ENCODE peak calls at places on chromosomes 11 and 22, in ten cellular contexts. One of them, this sample, is unnamed.

GRCh38 chr11:102318469-102318868 is 1.2 kb downstream of the BIRC3 start:
- DNase-seq in GM13977: no peak
- DNase-seq in kidney: no peak
- DNase-seq in left lung: no peak
- DNase-seq in mesothelial cell of epicardium: no peak
- DNase-seq in neural crest cell: no peak
- DNase-seq in stomach: peak; percentile 42
- DNase-seq in lower lobe of right lung: no peak
- DNase-seq in breast epithelium: no peak
- DNase-seq in foreskin fibroblast: peak; percentile 27
- DNase-seq in this sample: no peak

GRCh38 chr11:117759305-117759704 is 37.7 kb downstream of the DSCAML1 start:
- DNase-seq in GM13977: no peak
- DNase-seq in kidney: no peak
- DNase-seq in left lung: no peak
- DNase-seq in mesothelial cell of epicardium: no peak
- DNase-seq in neural crest cell: no peak
- DNase-seq in stomach: no peak
- DNase-seq in lower lobe of right lung: no peak
- DNase-seq in breast epithelium: no peak
- DNase-seq in foreskin fibroblast: no peak
- DNase-seq in this sample: no peak

GRCh38 chr22:46242023-46242422 is 8.1 kb downstream of the CDPF1 start:
- DNase-seq in GM13977: no peak
- DNase-seq in kidney: no peak
- DNase-seq in left lung: no peak
- DNase-seq in mesothelial cell of epicardium: no peak
- DNase-seq in neural crest cell: no peak
- DNase-seq in stomach: no peak
- DNase-seq in lower lobe of right lung: no peak
- DNase-seq in breast epithelium: no peak
- DNase-seq in foreskin fibroblast: no peak
- DNase-seq in this sample: no peak

GRCh38 chr22:20946080-20946986 is 20.7 kb upstream of the AIFM3 start:
- DNase-seq in GM13977: no peak
- DNase-seq in kidney: no peak
- DNase-seq in left lung: peak; percentile 49
- DNase-seq in mesothelial cell of epicardium: no peak
- DNase-seq in neural crest cell: no peak
- DNase-seq in stomach: no peak
- DNase-seq in lower lobe of right lung: no peak
- DNase-seq in breast epithelium: no peak
- DNase-seq in foreskin fibroblast: peak; percentile 41
- DNase-seq in this sample: no peak

GRCh38 chr11:129259950-129260349 is 67.8 kb upstream of the ARHGAP32 start:
- DNase-seq in GM13977: no peak
- DNase-seq in kidney: no peak
- DNase-seq in left lung: no peak
- DNase-seq in mesothelial cell of epicardium: no peak
- DNase-seq in neural crest cell: peak; percentile 19
- DNase-seq in stomach: no peak
- DNase-seq in lower lobe of right lung: no peak
- DNase-seq in breast epithelium: no peak
- DNase-seq in foreskin fibroblast: no peak
- DNase-seq in this sample: no peak

GRCh38 chr11:56841210-56841810 is 92.8 kb upstream of the OR9G4 start:
- DNase-seq in GM13977: peak; percentile 34
- DNase-seq in kidney: no peak
- DNase-seq in left lung: peak; percentile 35
- DNase-seq in mesothelial cell of epicardium: peak; percentile 64
- DNase-seq in neural crest cell: peak; percentile 47
- DNase-seq in stomach: peak; percentile 58
- DNase-seq in lower lobe of right lung: no peak
- DNase-seq in breast epithelium: no peak
- DNase-seq in foreskin fibroblast: peak; percentile 67
- DNase-seq in this sample: peak; percentile 58

GRCh38 chr11:64814712-64815187 is 4.4 kb upstream of the MEN1 start:
- DNase-seq in GM13977: no peak
- DNase-seq in kidney: no peak
- DNase-seq in left lung: no peak
- DNase-seq in mesothelial cell of epicardium: no peak
- DNase-seq in neural crest cell: no peak
- DNase-seq in stomach: no peak
- DNase-seq in lower lobe of right lung: no peak
- DNase-seq in breast epithelium: no peak
- DNase-seq in foreskin fibroblast: no peak
- DNase-seq in this sample: no peak

GRCh38 chr11:85088286-85088685 is 538.9 kb downstream of the DLG2 start:
- DNase-seq in GM13977: no peak
- DNase-seq in kidney: no peak
- DNase-seq in left lung: no peak
- DNase-seq in mesothelial cell of epicardium: no peak
- DNase-seq in neural crest cell: no peak
- DNase-seq in stomach: no peak
- DNase-seq in lower lobe of right lung: no peak
- DNase-seq in breast epithelium: no peak
- DNase-seq in foreskin fibroblast: peak; percentile 30
- DNase-seq in this sample: no peak

DNA sequence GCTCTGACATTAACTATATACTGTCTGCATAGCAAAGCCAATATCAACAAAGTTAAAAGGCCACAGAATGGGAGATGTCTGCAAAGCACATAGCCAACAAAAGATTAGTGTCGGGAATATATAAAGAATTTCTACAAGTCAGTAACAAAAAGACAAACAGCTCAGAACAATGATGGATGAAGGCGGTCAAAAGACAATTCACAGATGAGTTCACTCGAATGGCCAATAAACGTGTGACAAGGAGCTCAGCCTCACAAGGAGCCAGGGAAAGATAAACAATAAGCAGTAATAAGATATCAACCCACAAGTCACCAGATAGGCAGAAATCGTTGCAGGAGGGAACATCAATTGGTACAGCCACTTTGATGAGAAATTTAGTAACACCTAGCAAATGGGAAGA is 106.0 kb upstream of the ISX start:
- DNase-seq in GM13977: no peak
- DNase-seq in kidney: no peak
- DNase-seq in left lung: no peak
- DNase-seq in mesothelial cell of epicardium: no peak
- DNase-seq in neural crest cell: no peak
- DNase-seq in stomach: no peak
- DNase-seq in lower lobe of right lung: no peak
- DNase-seq in breast epithelium: no peak
- DNase-seq in foreskin fibroblast: no peak
- DNase-seq in this sample: no peak
- TF ChIP-seq CTCF in GM13977: no peak
- TF ChIP-seq CTCF in kidney: no peak
- TF ChIP-seq CTCF in left lung: no peak
- TF ChIP-seq CTCF in mesothelial cell of epicardium: no peak
- TF ChIP-seq CTCF in neural crest cell: no peak
- TF ChIP-seq CTCF in stomach: no peak
- TF ChIP-seq CTCF in lower lobe of right lung: no peak
- TF ChIP-seq CTCF in breast epithelium: no peak
- TF ChIP-seq CTCF in foreskin fibroblast: no peak
- TF ChIP-seq CTCF in this sample: no peak

GRCh38 chr11:18844753-18845367 is 53.3 kb upstream of the PTPN5 start:
- DNase-seq in GM13977: peak; percentile 24
- DNase-seq in kidney: no peak
- DNase-seq in left lung: no peak
- DNase-seq in mesothelial cell of epicardium: no peak
- DNase-seq in neural crest cell: no peak
- DNase-seq in stomach: no peak
- DNase-seq in lower lobe of right lung: no peak
- DNase-seq in breast epithelium: no peak
- DNase-seq in foreskin fibroblast: peak; percentile 45
- DNase-seq in this sample: no peak
- TF ChIP-seq CTCF in GM13977: peak; percentile 82
- TF ChIP-seq CTCF in kidney: peak; percentile 38
- TF ChIP-seq CTCF in left lung: peak; percentile 39
- TF ChIP-seq CTCF in mesothelial cell of epicardium: peak; percentile 54
- TF ChIP-seq CTCF in neural crest cell: peak; percentile 69
- TF ChIP-seq CTCF in stomach: no peak
- TF ChIP-seq CTCF in lower lobe of right lung: peak; percentile 56
- TF ChIP-seq CTCF in breast epithelium: no peak
- TF ChIP-seq CTCF in foreskin fibroblast: peak; percentile 72
- TF ChIP-seq CTCF in this sample: peak; percentile 74

GRCh38 chr11:20247540-20248138 is 87.4 kb upstream of the DBX1 start:
- DNase-seq in GM13977: no peak
- DNase-seq in kidney: no peak
- DNase-seq in left lung: no peak
- DNase-seq in mesothelial cell of epicardium: no peak
- DNase-seq in neural crest cell: no peak
- DNase-seq in stomach: no peak
- DNase-seq in lower lobe of right lung: no peak
- DNase-seq in breast epithelium: no peak
- DNase-seq in foreskin fibroblast: no peak
- DNase-seq in this sample: no peak

GRCh38 chr11:20249313-20249873 is 89.1 kb upstream of the DBX1 start:
- DNase-seq in GM13977: no peak
- DNase-seq in kidney: no peak
- DNase-seq in left lung: no peak
- DNase-seq in mesothelial cell of epicardium: no peak
- DNase-seq in neural crest cell: no peak
- DNase-seq in stomach: no peak
- DNase-seq in lower lobe of right lung: no peak
- DNase-seq in breast epithelium: no peak
- DNase-seq in foreskin fibroblast: no peak
- DNase-seq in this sample: no peak

GRCh38 chr11:20248345-20248744 is 88.1 kb upstream of the DBX1 start:
- DNase-seq in GM13977: no peak
- DNase-seq in kidney: no peak
- DNase-seq in left lung: no peak
- DNase-seq in mesothelial cell of epicardium: no peak
- DNase-seq in neural crest cell: no peak
- DNase-seq in stomach: no peak
- DNase-seq in lower lobe of right lung: no peak
- DNase-seq in breast epithelium: no peak
- DNase-seq in foreskin fibroblast: no peak
- DNase-seq in this sample: no peak

GRCh38 chr11:20238712-20239111 is 78.4 kb upstream of the DBX1 start:
- DNase-seq in GM13977: no peak
- DNase-seq in kidney: peak; percentile 56
- DNase-seq in left lung: peak; percentile 34
- DNase-seq in mesothelial cell of epicardium: no peak
- DNase-seq in neural crest cell: no peak
- DNase-seq in stomach: no peak
- DNase-seq in lower lobe of right lung: no peak
- DNase-seq in breast epithelium: no peak
- DNase-seq in foreskin fibroblast: no peak
- DNase-seq in this sample: no peak

DNA sequence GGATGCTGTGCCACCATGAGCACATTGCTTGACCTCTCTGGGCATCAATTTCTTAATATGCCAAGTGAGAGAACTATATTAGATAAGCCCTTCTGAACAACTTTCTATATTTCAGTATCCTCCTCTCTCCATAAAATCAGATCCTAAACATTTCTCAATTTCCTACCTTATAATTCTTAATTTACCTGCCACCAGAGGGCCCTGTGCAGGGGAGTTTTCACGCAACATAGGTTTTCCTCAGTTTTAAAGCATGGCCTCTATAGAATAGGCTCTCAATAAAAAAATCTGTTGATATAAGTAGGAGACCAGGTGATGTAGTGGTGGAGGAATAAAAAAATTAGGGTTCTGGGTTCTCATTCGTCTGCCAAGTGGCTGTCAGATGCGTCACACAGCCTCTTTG is 83.7 kb upstream of the DBX1 start:
- DNase-seq in GM13977: no peak
- DNase-seq in kidney: no peak
- DNase-seq in left lung: no peak
- DNase-seq in mesothelial cell of epicardium: no peak
- DNase-seq in neural crest cell: no peak
- DNase-seq in stomach: no peak
- DNase-seq in lower lobe of right lung: no peak
- DNase-seq in breast epithelium: no peak
- DNase-seq in foreskin fibroblast: peak; percentile 1
- DNase-seq in this sample: no peak
- TF ChIP-seq CTCF in GM13977: peak; percentile 41
- TF ChIP-seq CTCF in kidney: no peak
- TF ChIP-seq CTCF in left lung: no peak
- TF ChIP-seq CTCF in mesothelial cell of epicardium: no peak
- TF ChIP-seq CTCF in neural crest cell: peak; percentile 55
- TF ChIP-seq CTCF in stomach: no peak
- TF ChIP-seq CTCF in lower lobe of right lung: no peak
- TF ChIP-seq CTCF in breast epithelium: no peak
- TF ChIP-seq CTCF in foreskin fibroblast: peak; percentile 20
- TF ChIP-seq CTCF in this sample: peak; percentile 24

GRCh38 chr11:67483498-67483798 is 622 bp downstream of the AIP start:
- DNase-seq in GM13977: no peak
- DNase-seq in kidney: no peak
- DNase-seq in left lung: no peak
- DNase-seq in mesothelial cell of epicardium: no peak
- DNase-seq in neural crest cell: no peak
- DNase-seq in stomach: no peak
- DNase-seq in lower lobe of right lung: no peak
- DNase-seq in breast epithelium: no peak
- DNase-seq in foreskin fibroblast: no peak
- DNase-seq in this sample: no peak

GRCh38 chr11:67484847-67485311 is 2.1 kb downstream of the AIP start:
- DNase-seq in GM13977: no peak
- DNase-seq in kidney: peak; percentile 76
- DNase-seq in left lung: no peak
- DNase-seq in mesothelial cell of epicardium: no peak
- DNase-seq in neural crest cell: no peak
- DNase-seq in stomach: no peak
- DNase-seq in lower lobe of right lung: peak; percentile 56
- DNase-seq in breast epithelium: no peak
- DNase-seq in foreskin fibroblast: no peak
- DNase-seq in this sample: no peak

GRCh38 chr11:67482275-67482735 is 521 bp upstream of the AIP start:
- DNase-seq in GM13977: no peak
- DNase-seq in kidney: peak; percentile 71
- DNase-seq in left lung: no peak
- DNase-seq in mesothelial cell of epicardium: no peak
- DNase-seq in neural crest cell: no peak
- DNase-seq in stomach: no peak
- DNase-seq in lower lobe of right lung: no peak
- DNase-seq in breast epithelium: no peak
- DNase-seq in foreskin fibroblast: no peak
- DNase-seq in this sample: no peak

GRCh38 chr11:67483901-67484665 is 1.3 kb downstream of the AIP start:
- DNase-seq in GM13977: no peak
- DNase-seq in kidney: peak; percentile 82
- DNase-seq in left lung: no peak
- DNase-seq in mesothelial cell of epicardium: no peak
- DNase-seq in neural crest cell: no peak
- DNase-seq in stomach: no peak
- DNase-seq in lower lobe of right lung: no peak
- DNase-seq in breast epithelium: no peak
- DNase-seq in foreskin fibroblast: no peak
- DNase-seq in this sample: no peak

DNA sequence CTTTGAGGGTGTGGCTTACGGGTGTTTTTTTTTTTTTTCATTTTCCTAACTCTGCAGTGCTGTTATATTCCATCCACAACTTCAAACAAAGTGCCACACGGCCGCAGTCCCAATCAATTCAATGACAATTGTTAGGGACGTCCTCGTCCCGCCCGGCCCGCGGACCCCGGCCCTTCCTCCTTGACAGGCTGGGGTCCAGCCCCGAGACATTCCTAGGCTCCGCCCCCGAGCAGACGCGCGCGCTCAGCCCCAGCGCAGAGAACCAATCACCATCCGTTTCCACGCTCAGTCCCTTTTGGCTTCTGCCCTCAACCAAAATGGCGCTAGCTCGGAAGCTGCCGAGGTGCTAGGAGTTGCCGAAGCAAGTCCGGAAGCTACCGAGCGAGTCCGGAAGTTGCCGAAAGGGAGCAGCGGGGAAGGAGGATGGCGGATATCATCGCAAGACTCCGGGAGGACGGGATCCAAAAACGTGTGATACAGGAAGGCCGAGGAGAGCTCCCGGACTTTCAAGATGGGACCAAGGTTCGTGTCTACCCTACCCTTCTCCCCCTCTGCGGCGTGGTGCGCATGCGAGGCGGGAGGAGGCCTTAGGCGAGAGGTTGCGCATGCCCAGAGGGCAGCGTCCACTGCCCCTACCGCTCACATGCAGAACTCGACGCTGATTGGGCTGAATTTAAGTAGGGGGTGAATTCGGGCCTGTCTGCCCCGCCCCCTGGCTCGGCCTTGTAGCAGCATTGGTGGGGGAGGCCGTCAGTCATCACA is at the start of gene AIP:
- DNase-seq in GM13977: peak; percentile 95
- DNase-seq in kidney: peak; percentile 99
- DNase-seq in left lung: peak; percentile 98
- DNase-seq in mesothelial cell of epicardium: peak; percentile 98
- DNase-seq in neural crest cell: peak; percentile 97
- DNase-seq in stomach: peak; percentile 98
- DNase-seq in lower lobe of right lung: peak; percentile 97
- DNase-seq in breast epithelium: peak; percentile 96
- DNase-seq in foreskin fibroblast: peak; percentile 99
- DNase-seq in this sample: peak; percentile 98
- TF ChIP-seq CTCF in GM13977: peak; percentile 8
- TF ChIP-seq CTCF in kidney: no peak
- TF ChIP-seq CTCF in left lung: peak; percentile 22
- TF ChIP-seq CTCF in mesothelial cell of epicardium: peak; percentile 18
- TF ChIP-seq CTCF in neural crest cell: peak; percentile 30
- TF ChIP-seq CTCF in stomach: no peak
- TF ChIP-seq CTCF in lower lobe of right lung: peak; percentile 32
- TF ChIP-seq CTCF in breast epithelium: peak; percentile 7
- TF ChIP-seq CTCF in foreskin fibroblast: no peak
- TF ChIP-seq CTCF in this sample: peak; percentile 63